ENCODE peak calls at places on chromosomes 11 and 22, in eight cellular contexts. H, Q, S, F, L, O, X and Y are unnamed samples.

GRCh38 chr22:48886604-48887393 is 940.9 kb downstream of the BRD1 start:
- DNase-seq in H (no peak), Q (peak), S (peak), F (no peak), L (no peak), O (no peak), X (no peak), Y (peak)

GRCh38 chr11:57301711-57302423 is 22.9 kb downstream of the TNKS1BP1 start:
- DNase-seq in H (no peak), Q (no peak), S (no peak), F (no peak), L (no peak), O (no peak), X (no peak), Y (no peak)

GRCh38 chr11:35367491-35367890 is 51.9 kb downstream of the SLC1A2 start:
- DNase-seq in H (no peak), Q (no peak), S (no peak), F (no peak), L (no peak), O (no peak), X (no peak), Y (no peak)

GRCh38 chr11:116642481-116642880 is 130.3 kb downstream of the BUD13 start:
- DNase-seq in H (no peak), Q (no peak), S (no peak), F (no peak), L (no peak), O (no peak), X (no peak), Y (no peak)

GRCh38 chr22:19271856-19272535 is 19.5 kb downstream of the CLTCL1 start:
- DNase-seq in H (no peak), Q (no peak), S (peak), F (no peak), L (no peak), O (no peak), X (no peak), Y (peak)

GRCh38 chr11:69409812-69410645 is 71.4 kb upstream of the LINC01488 start:
- DNase-seq in H (no peak), Q (peak), S (no peak), F (no peak), L (no peak), O (no peak), X (no peak), Y (no peak)

GRCh38 chr11:22797081-22797480 is 32.5 kb downstream of the SVIP start:
- DNase-seq in H (no peak), Q (no peak), S (no peak), F (no peak), L (no peak), O (no peak), X (no peak), Y (no peak)

GRCh38 chr11:129804012-129804411 is 11.6 kb upstream of the TMEM45B start:
- DNase-seq in H (peak), Q (no peak), S (no peak), F (no peak), L (no peak), O (no peak), X (no peak), Y (no peak)

GRCh38 chr22:36160499-36160942 is at the start of gene APOL3:
- DNase-seq in H (peak), Q (peak), S (no peak), F (peak), L (peak), O (peak), X (no peak), Y (no peak)

GRCh38 chr22:42920101-42920820 is 63.2 kb upstream of the ARFGAP3 start:
- DNase-seq in H (no peak), Q (peak), S (no peak), F (peak), L (no peak), O (no peak), X (no peak), Y (no peak)

GRCh38 chr22:36197601-36198146 is 3.9 kb downstream of the APOL4 start:
- DNase-seq in H (no peak), Q (no peak), S (no peak), F (no peak), L (no peak), O (no peak), X (no peak), Y (no peak)

GRCh38 chr11:105862736-105863367 is 159.2 kb downstream of the MSANTD4 start:
- DNase-seq in H (no peak), Q (no peak), S (no peak), F (no peak), L (no peak), O (no peak), X (no peak), Y (no peak)

GRCh38 chr22:45424241-45424731 is 10.8 kb downstream of the RIBC2 start:
- DNase-seq in H (no peak), Q (no peak), S (peak), F (no peak), L (no peak), O (no peak), X (no peak), Y (peak)

GRCh38 chr11:41786087-41786486 is 326.6 kb upstream of the LRRC4C start:
- DNase-seq in H (no peak), Q (no peak), S (no peak), F (no peak), L (no peak), O (no peak), X (no peak), Y (no peak)

GRCh38 chr22:46335201-46336118 is at the start of gene TRMU:
- DNase-seq in H (peak), Q (peak), S (peak), F (peak), L (peak), O (peak), X (peak), Y (peak)

GRCh38 chr11:74443071-74443864 is 24.1 kb downstream of the KCNE3 start:
- DNase-seq in H (no peak), Q (no peak), S (no peak), F (peak), L (no peak), O (peak), X (no peak), Y (no peak)

GRCh38 chr22:28629420-28630184 is 50.0 kb downstream of the TTC28 start:
- DNase-seq in H (no peak), Q (no peak), S (no peak), F (no peak), L (no peak), O (no peak), X (no peak), Y (no peak)

GRCh38 chr11:20963596-20963995 is 294.2 kb downstream of the NELL1 start:
- DNase-seq in H (no peak), Q (no peak), S (no peak), F (no peak), L (no peak), O (no peak), X (no peak), Y (no peak)

GRCh38 chr22:17903564-17904295 is 120.6 kb downstream of the MICAL3 start:
- DNase-seq in H (no peak), Q (no peak), S (no peak), F (no peak), L (no peak), O (no peak), X (no peak), Y (no peak)

GRCh38 chr22:19867617-19868016 is 12.9 kb upstream of the GNB1L start:
- DNase-seq in H (no peak), Q (peak), S (no peak), F (no peak), L (no peak), O (no peak), X (no peak), Y (no peak)

GRCh38 chr11:20443596-20443995 is 56.1 kb downstream of the PRMT3 start:
- DNase-seq in H (no peak), Q (no peak), S (no peak), F (no peak), L (no peak), O (no peak), X (no peak), Y (no peak)

GRCh38 chr22:45235101-45235777 is 5.5 kb downstream of the KIAA0930 start:
- DNase-seq in H (no peak), Q (no peak), S (no peak), F (no peak), L (peak), O (peak), X (no peak), Y (no peak)

GRCh38 chr11:104451193-104451592 is 287.2 kb upstream of the PDGFD start:
- DNase-seq in H (no peak), Q (no peak), S (no peak), F (no peak), L (no peak), O (no peak), X (no peak), Y (no peak)

GRCh38 chr11:34783816-34784317 is 132.3 kb downstream of the APIP start:
- DNase-seq in H (no peak), Q (no peak), S (no peak), F (no peak), L (no peak), O (no peak), X (no peak), Y (no peak)

GRCh38 chr22:33526434-33527107 is 393.7 kb downstream of the LARGE1 start:
- DNase-seq in H (no peak), Q (no peak), S (no peak), F (no peak), L (no peak), O (no peak), X (no peak), Y (no peak)

GRCh38 chr11:104165014-104165413 is 1.1 kb upstream of the PDGFD start:
- DNase-seq in H (no peak), Q (no peak), S (no peak), F (no peak), L (no peak), O (no peak), X (no peak), Y (no peak)

GRCh38 chr11:59891781-59892181 is 13.2 kb downstream of the OOSP3 start:
- DNase-seq in H (no peak), Q (no peak), S (no peak), F (no peak), L (no peak), O (no peak), X (peak), Y (no peak)

DNA sequence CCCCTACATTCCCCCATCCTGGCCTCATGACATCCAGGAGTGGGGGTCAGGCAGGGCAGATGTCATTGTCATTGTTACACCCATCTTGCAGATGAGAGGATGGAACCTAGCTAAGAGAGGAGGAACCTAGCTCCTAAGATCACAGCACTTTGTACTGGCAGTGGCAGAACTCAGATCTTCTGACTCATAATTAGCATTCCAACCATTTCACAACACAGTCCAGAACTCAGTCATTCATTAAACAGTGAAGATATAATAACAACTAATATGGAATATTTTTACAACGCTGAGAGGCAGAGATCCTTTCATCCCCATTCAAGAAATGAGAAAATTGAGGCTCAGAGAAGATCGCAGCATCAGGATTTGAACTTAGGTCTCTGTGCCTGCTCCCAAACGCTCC is 127.8 kb downstream of the CHST1 start:
- DNase-seq in H (no peak), Q (no peak), S (no peak), F (no peak), L (no peak), O (no peak), X (no peak), Y (no peak)
- TF ChIP-seq CTCF in H (no peak), Q (no peak), S (no peak), F (no peak), L (no peak), O (no peak), X (no peak), Y (no peak)

DNA sequence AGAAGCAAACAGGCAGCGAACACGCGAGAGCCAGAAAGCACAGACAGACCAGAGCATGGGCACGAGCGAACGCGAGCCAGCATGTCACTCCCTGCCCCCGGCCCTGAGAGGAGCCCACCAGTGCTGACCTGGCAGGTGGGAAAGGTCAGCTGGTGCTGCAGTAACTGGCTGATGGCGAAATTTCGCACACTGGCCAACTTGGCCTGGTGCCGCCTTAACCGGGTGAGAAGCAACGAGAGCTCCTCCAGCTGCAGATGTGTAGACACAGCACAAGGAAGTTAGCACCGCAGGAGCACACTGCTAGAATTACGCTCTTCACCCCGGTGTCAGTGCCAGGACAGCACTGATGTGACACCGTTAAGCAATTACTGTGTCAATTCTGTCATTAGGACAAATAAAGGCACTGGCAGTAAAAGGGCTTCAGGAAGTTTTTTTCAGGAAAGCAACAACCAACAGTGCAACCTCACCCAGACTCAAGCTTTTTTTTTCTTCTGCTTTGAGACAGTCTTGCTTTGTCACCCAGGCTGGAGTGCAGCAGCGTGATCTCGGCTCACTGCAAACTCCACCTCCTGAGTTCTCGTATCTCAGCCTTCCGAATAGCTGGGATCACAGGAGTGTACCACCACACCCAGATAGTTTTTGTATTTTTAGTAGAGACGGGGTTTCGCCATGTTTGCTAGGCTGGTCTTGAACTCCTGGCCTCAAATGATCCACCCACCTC is 76.8 kb downstream of the C11orf58 start:
- DNase-seq in H (no peak), Q (peak), S (no peak), F (peak), L (no peak), O (peak), X (peak), Y (no peak)
- TF ChIP-seq CTCF in H (no peak), Q (no peak), S (no peak), F (no peak), L (no peak), O (no peak), X (no peak), Y (no peak)

DNA sequence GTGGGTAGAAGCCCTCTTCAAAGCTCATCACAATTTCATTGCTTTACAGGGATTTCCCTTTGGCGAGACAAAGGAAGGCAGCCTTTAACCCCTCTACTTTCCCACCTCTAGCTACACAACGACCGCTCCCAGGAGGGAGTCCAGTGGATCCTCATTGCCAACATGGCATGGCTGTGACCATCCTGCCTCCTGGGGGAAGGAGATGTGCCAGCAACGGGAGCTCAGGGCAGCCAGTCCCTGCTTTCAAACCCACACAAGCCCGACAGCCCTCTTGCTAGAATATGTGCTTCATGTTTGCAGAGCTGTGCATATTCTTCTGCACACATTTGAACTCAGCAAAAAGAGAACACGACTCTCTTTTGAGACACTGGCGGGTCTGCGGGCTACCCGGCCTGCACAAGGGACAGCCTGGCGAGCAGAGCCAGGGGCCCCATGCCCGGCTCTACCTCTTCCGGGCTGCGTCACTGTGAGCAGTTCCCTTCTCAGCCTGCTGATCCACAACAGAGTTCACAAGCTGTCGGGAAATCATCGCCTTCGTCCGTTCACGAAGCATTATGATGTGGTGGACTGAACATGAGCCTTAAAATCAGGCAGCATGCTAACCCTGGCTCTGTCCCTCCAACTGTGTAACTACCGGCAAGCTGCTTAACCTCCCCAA is 51.0 kb upstream of the JAM3 start:
- DNase-seq in H (no peak), Q (no peak), S (no peak), F (no peak), L (no peak), O (no peak), X (no peak), Y (no peak)
- TF ChIP-seq CTCF in H (no peak), Q (no peak), S (no peak), F (no peak), L (no peak), O (no peak), X (no peak), Y (no peak)

GRCh38 chr11:120334894-120335462 is 1.2 kb upstream of the ARHGEF12 start:
- DNase-seq in H (peak), Q (peak), S (no peak), F (no peak), L (peak), O (peak), X (peak), Y (no peak)

GRCh38 chr11:120336641-120337132 is 474 bp downstream of the ARHGEF12 start:
- DNase-seq in H (peak), Q (peak), S (peak), F (peak), L (no peak), O (peak), X (no peak), Y (peak)

GRCh38 chr11:120337133-120337895 is 1.1 kb downstream of the ARHGEF12 start:
- DNase-seq in H (peak), Q (peak), S (no peak), F (peak), L (peak), O (peak), X (peak), Y (no peak)

GRCh38 chr11:120335596-120335927 is 651 bp upstream of the ARHGEF12 start:
- DNase-seq in H (no peak), Q (no peak), S (no peak), F (no peak), L (no peak), O (no peak), X (no peak), Y (no peak)

GRCh38 chr11:120335928-120336640 is at the start of gene ARHGEF12:
- DNase-seq in H (peak), Q (peak), S (peak), F (peak), L (peak), O (peak), X (peak), Y (peak)
- TF ChIP-seq CTCF in H (no peak), Q (peak), S (peak), F (no peak), L (peak), O (peak), X (no peak), Y (peak)

GRCh38 chr11:102751673-102752072 is 26.9 kb upstream of the MMP8 start:
- DNase-seq in H (no peak), Q (no peak), S (no peak), F (no peak), L (no peak), O (no peak), X (no peak), Y (no peak)

GRCh38 chr11:102753267-102753666 is 27.2 kb downstream of the MMP10 start:
- DNase-seq in H (no peak), Q (no peak), S (no peak), F (no peak), L (no peak), O (no peak), X (no peak), Y (no peak)

GRCh38 chr11:102749101-102749725 is 24.5 kb upstream of the MMP8 start:
- DNase-seq in H (no peak), Q (no peak), S (no peak), F (no peak), L (no peak), O (no peak), X (no peak), Y (no peak)
- TF ChIP-seq CTCF in H (no peak), Q (no peak), S (no peak), F (no peak), L (no peak), O (no peak), X (no peak), Y (no peak)

DNA sequence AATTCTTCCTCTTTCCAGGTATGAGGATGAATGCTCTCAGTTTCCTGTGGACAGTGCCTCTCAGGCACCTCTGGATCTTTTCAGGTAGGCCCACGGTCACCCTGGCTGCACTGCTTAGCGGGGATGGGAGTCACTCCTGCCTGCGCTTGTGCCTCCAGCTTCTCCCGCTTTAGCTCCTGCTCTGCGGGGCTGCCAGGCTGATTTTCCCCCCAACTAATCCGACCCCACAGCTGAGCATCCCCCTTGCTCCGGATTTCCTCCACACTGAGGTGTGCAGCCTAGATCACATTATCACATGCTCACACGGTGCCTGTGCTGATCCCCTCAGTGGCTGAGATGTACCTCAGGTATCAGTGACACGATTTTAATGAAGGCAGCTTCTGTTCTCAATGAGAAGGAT is 879.1 kb downstream of the OPCML start:
- DNase-seq in H (no peak), Q (no peak), S (no peak), F (no peak), L (no peak), O (no peak), X (no peak), Y (no peak)
- TF ChIP-seq CTCF in H (no peak), Q (no peak), S (no peak), F (no peak), L (no peak), O (no peak), X (no peak), Y (no peak)

GRCh38 chr11:124071622-124071948 is 30.5 kb upstream of the OR10G7 start:
- DNase-seq in H (no peak), Q (no peak), S (no peak), F (no peak), L (no peak), O (no peak), X (no peak), Y (no peak)
- TF ChIP-seq CTCF in H (no peak), Q (no peak), S (peak), F (no peak), L (no peak), O (no peak), X (no peak), Y (peak)